ENCODE peak calls at places on chromosomes 12 and 14, in five cellular contexts. F is tibial artery, K is upper lobe of left lung, V is GM12864, Q is mesothelial cell of epicardium. U is an unnamed sample.

GRCh38 chr12:30859226-30859625 is 67.3 kb upstream of the TSPAN11 start:
- DNase-seq in Q (no peak), F (no peak), V (no peak), K (no peak), U (no peak)

GRCh38 chr12:132606927-132607326 is 3.5 kb downstream of the LRCOL1 start:
- DNase-seq in K (no peak), V (no peak), F (no peak), Q (no peak), U (no peak)

GRCh38 chr12:33994857-33995808 is 27.2 kb upstream of the ALG10 start:
- DNase-seq in F (no peak), V (no peak), K (no peak), Q (no peak), U (no peak)

GRCh38 chr12:131907379-131908081 is 13.1 kb downstream of the ULK1 start:
- DNase-seq in Q (no peak), V (no peak), K (no peak), F (peak), U (no peak)

GRCh38 chr12:91139981-91140659 is 28.8 kb upstream of the LUM start:
- DNase-seq in K (no peak), V (no peak), F (no peak), Q (no peak), U (no peak)

GRCh38 chr12:4881665-4882064 is 28.0 kb upstream of the KCNA1 start:
- DNase-seq in V (no peak), K (no peak), Q (no peak), F (no peak), U (no peak)

GRCh38 chr14:63853831-63854293 is 1.1 kb downstream of the SYNE2 start:
- DNase-seq in Q (peak), K (peak), V (no peak), F (peak), U (peak)

GRCh38 chr14:76584271-76584702 is 177.0 kb upstream of the VASH1 start:
- DNase-seq in K (no peak), Q (no peak), F (no peak), V (no peak), U (no peak)

GRCh38 chr12:4270670-4271432 is 2.7 kb upstream of the CCND2 start:
- DNase-seq in K (peak), Q (no peak), F (peak), V (no peak), U (peak)

GRCh38 chr14:74524813-74525135 is 31.2 kb downstream of the ISCA2 start:
- DNase-seq in K (no peak), Q (no peak), V (no peak), F (no peak), U (no peak)

GRCh38 chr12:51863363-51863920 is 14.9 kb upstream of the FIGNL2 start:
- DNase-seq in K (no peak), Q (no peak), V (no peak), F (no peak), U (no peak)

DNA sequence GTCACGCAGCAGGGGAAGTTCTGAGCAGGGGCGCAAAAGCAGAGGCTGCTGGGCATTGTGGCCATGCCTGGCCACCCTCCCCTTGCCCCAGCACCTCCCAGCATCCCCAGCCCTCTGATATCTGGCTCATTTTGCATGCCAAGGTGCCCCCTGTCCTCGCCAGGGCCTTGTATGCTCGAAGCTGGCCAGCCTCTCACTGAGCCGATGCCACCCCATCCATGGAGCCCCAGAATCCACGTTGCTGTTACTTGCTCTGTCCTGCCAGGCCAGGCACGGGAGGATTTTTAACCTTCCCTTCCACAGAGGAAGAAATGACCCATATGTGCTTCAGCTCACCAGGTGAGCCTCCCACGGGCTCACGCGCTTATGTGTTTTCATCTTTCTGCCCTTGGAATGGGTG is 413.4 kb downstream of the BCL11B start:
- DNase-seq in F (no peak), Q (no peak), K (no peak), V (no peak), U (no peak)
- TF ChIP-seq CTCF in F (no peak), Q (no peak), K (no peak), V (no peak), U (no peak)

GRCh38 chr14:87877877-87878276 is 115.1 kb downstream of the GALC start:
- DNase-seq in F (no peak), V (no peak), K (no peak), Q (no peak), U (no peak)
- TF ChIP-seq CTCF in F (no peak), V (no peak), K (no peak), Q (no peak), U (no peak)

GRCh38 chr12:64792128-64792527 is 32.3 kb upstream of the TBC1D30 start:
- DNase-seq in K (no peak), V (no peak), F (no peak), Q (no peak), U (no peak)
- TF ChIP-seq CTCF in K (no peak), V (no peak), F (no peak), Q (no peak), U (no peak)

GRCh38 chr12:84924956-84925355 is 12.4 kb upstream of the SLC6A15 start:
- DNase-seq in F (no peak), V (no peak), Q (no peak), K (no peak), U (no peak)

GRCh38 chr12:84919271-84919670 is 6.7 kb upstream of the SLC6A15 start:
- DNase-seq in V (no peak), Q (no peak), K (no peak), F (no peak), U (no peak)

GRCh38 chr12:84922721-84923120 is 10.1 kb upstream of the SLC6A15 start:
- DNase-seq in Q (no peak), V (no peak), K (no peak), F (no peak), U (no peak)

DNA sequence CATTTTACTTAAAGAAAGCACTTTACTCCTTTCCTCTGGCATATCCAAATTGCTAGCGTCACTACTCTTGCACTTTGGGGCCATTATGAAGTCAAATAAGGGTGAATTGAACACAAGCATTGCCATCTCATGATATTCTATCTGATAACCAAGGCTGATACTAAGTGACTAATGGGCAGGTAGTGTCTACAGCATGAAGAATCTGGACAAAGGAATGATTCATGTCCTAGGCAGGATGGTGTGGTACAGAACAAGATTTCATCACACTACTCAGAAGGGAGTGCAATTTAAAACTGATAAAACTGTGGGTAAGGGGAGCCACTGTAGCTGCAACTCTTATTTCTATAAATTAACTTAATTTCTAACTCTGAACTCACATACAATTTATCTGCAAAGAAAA is 7.7 kb upstream of the SLC6A15 start:
- DNase-seq in V (no peak), F (no peak), Q (no peak), K (no peak), U (no peak)
- TF ChIP-seq CTCF in V (no peak), F (no peak), Q (no peak), K (no peak), U (no peak)

GRCh38 chr12:101746661-101747060 is 7.4 kb upstream of the SYCP3 start:
- DNase-seq in K (no peak), V (no peak), F (no peak), Q (no peak), U (no peak)

GRCh38 chr12:101747695-101748094 is 8.4 kb upstream of the SYCP3 start:
- DNase-seq in Q (no peak), V (no peak), K (no peak), F (no peak), U (no peak)

GRCh38 chr12:101750152-101750551 is 10.9 kb upstream of the SYCP3 start:
- DNase-seq in K (no peak), Q (no peak), F (no peak), V (no peak), U (no peak)

GRCh38 chr12:101748907-101749306 is 9.6 kb upstream of the SYCP3 start:
- DNase-seq in F (no peak), Q (no peak), K (no peak), V (no peak), U (no peak)

GRCh38 chr12:101749657-101750056 is 10.4 kb upstream of the SYCP3 start:
- DNase-seq in Q (no peak), V (no peak), K (no peak), F (no peak), U (no peak)
- TF ChIP-seq CTCF in Q (no peak), V (no peak), K (no peak), F (no peak), U (no peak)

GRCh38 chr14:100594625-100594951 is 7.4 kb upstream of the BEGAIN start:
- DNase-seq in Q (no peak), K (no peak), V (no peak), F (no peak), U (no peak)
- TF ChIP-seq CTCF in Q (no peak), K (no peak), V (no peak), F (no peak), U (no peak)

GRCh38 chr12:120787889-120788288 is 62.3 kb downstream of the ACADS start:
- DNase-seq in Q (no peak), K (no peak), F (no peak), V (no peak), U (no peak)
- TF ChIP-seq CTCF in Q (no peak), K (no peak), F (no peak), V (no peak), U (no peak)

GRCh38 chr14:23528555-23528954 is 23.0 kb downstream of the ZFHX2 start:
- DNase-seq in Q (no peak), V (no peak), F (no peak), K (no peak), U (no peak)
- TF ChIP-seq CTCF in Q (no peak), V (no peak), F (no peak), K (no peak), U (no peak)

U was measured in natural killer cell.